ENCODE peak calls at places on chromosomes 1 and 21, in seven cellular contexts. F, I, J, L, S, H and K are unnamed samples.

GRCh38 chr1:11736746-11737639 is 1.1 kb downstream of the AGTRAP start:
- DNase-seq in I (no peak), F (no peak), S (peak), L (peak), H (peak), J (peak), K (no peak)

GRCh38 chr1:154418062-154418897 is 13.1 kb downstream of the IL6R start:
- DNase-seq in F (no peak), L (peak), H (no peak), S (no peak), J (peak), I (no peak), K (no peak)

GRCh38 chr21:32308696-32309095 is 10.0 kb downstream of the MRAP start:
- DNase-seq in S (no peak), J (no peak), H (no peak), F (no peak), I (no peak), L (no peak), K (no peak)

GRCh38 chr1:11570821-11571220 is 83.4 kb downstream of the FBXO2 start:
- DNase-seq in L (no peak), I (no peak), H (no peak), F (no peak), J (no peak), S (no peak), K (no peak)

GRCh38 chr1:42922687-42923366 is 35.8 kb downstream of the SLC2A1 start:
- DNase-seq in L (no peak), H (peak), F (no peak), J (peak), S (peak), I (no peak), K (no peak)

GRCh38 chr1:208254862-208255261 is 10.7 kb upstream of the PLXNA2 start:
- DNase-seq in H (peak), F (no peak), I (no peak), S (peak), J (no peak), L (no peak), K (peak)

GRCh38 chr1:170700842-170701305 is 36.9 kb downstream of the PRRX1 start:
- DNase-seq in J (no peak), I (no peak), L (no peak), S (peak), F (no peak), H (peak), K (no peak)

GRCh38 chr1:233514946-233515391 is 98.9 kb upstream of the KCNK1 start:
- DNase-seq in L (no peak), S (no peak), F (no peak), J (no peak), H (no peak), I (no peak), K (no peak)

GRCh38 chr1:4657244-4657789 is 2.9 kb downstream of the AJAP1 start:
- DNase-seq in S (no peak), J (no peak), I (no peak), F (no peak), H (no peak), L (no peak), K (no peak)

GRCh38 chr1:160800142-160800541 is 4.2 kb downstream of the LY9 start:
- DNase-seq in L (no peak), S (no peak), F (no peak), J (no peak), I (no peak), H (no peak), K (no peak)

GRCh38 chr1:214967865-214968575 is 114.5 kb upstream of the KCNK2 start:
- DNase-seq in L (no peak), H (peak), S (peak), I (no peak), F (no peak), J (no peak), K (no peak)

GRCh38 chr1:99682291-99682751 is 36.4 kb downstream of the PALMD start:
- DNase-seq in L (no peak), H (peak), I (no peak), S (peak), J (peak), F (no peak), K (no peak)

GRCh38 chr1:100089082-100089481 is 43.6 kb downstream of the SASS6 start:
- DNase-seq in I (no peak), S (no peak), H (no peak), J (no peak), F (no peak), L (no peak), K (no peak)

GRCh38 chr1:28933277-28933676 is 18.9 kb downstream of the EPB41 start:
- DNase-seq in S (no peak), J (no peak), F (no peak), L (no peak), I (no peak), H (no peak), K (no peak)

GRCh38 chr1:193525411-193525810 is 339.0 kb upstream of the B3GALT2 start:
- DNase-seq in L (no peak), H (no peak), F (no peak), J (no peak), S (no peak), I (no peak), K (no peak)

GRCh38 chr1:225617479-225617878 is 35.4 kb downstream of the ENAH start:
- DNase-seq in I (no peak), S (no peak), L (no peak), H (peak), F (no peak), J (no peak), K (no peak)

GRCh38 chr21:31752352-31752751 is 20.4 kb upstream of the SCAF4 start:
- DNase-seq in S (no peak), H (peak), F (no peak), J (peak), L (no peak), I (no peak), K (no peak)

GRCh38 chr21:32392299-32392879 is 423 bp downstream of the URB1 start:
- DNase-seq in F (no peak), J (no peak), L (no peak), H (no peak), I (no peak), S (no peak), K (no peak)

GRCh38 chr1:184160236-184160635 is 108.7 kb downstream of the TSEN15 start:
- DNase-seq in H (peak), F (no peak), L (no peak), S (peak), J (peak), I (no peak), K (no peak)

GRCh38 chr1:161172776-161173376 is 4.4 kb downstream of the B4GALT3 start:
- DNase-seq in L (no peak), I (no peak), S (peak), H (peak), F (no peak), J (no peak), K (peak)

GRCh38 chr1:118077331-118078055 is 107.5 kb downstream of the SPAG17 start:
- DNase-seq in I (no peak), H (peak), J (peak), S (peak), F (no peak), L (no peak), K (peak)

GRCh38 chr1:112060266-112060665 is 70.8 kb upstream of the KCND3 start:
- DNase-seq in I (no peak), H (no peak), F (no peak), S (no peak), J (no peak), L (no peak), K (no peak)

GRCh38 chr21:27674037-27674436 is 707.1 kb upstream of the ADAMTS5 start:
- DNase-seq in L (no peak), F (no peak), H (peak), J (no peak), I (no peak), S (peak), K (peak)

GRCh38 chr1:64848812-64849211 is 103.9 kb downstream of the RAVER2 start:
- DNase-seq in H (no peak), F (no peak), I (no peak), L (no peak), J (no peak), S (no peak), K (no peak)

GRCh38 chr1:246291141-246291540 is 215.9 kb downstream of the SMYD3 start:
- DNase-seq in J (no peak), H (no peak), I (no peak), L (no peak), S (no peak), F (no peak), K (no peak)

GRCh38 chr1:180948357-180948756 is 35.7 kb downstream of the KIAA1614 start:
- DNase-seq in I (no peak), H (peak), J (no peak), S (peak), L (no peak), F (no peak), K (no peak)

GRCh38 chr1:200969726-200970521 is 53.6 kb downstream of the KIF21B start:
- DNase-seq in L (no peak), H (no peak), I (no peak), F (no peak), S (no peak), J (no peak), K (no peak)

GRCh38 chr1:95793893-95794292 is 559.9 kb downstream of the RWDD3 start:
- DNase-seq in J (peak), H (no peak), I (peak), S (peak), L (no peak), F (no peak), K (no peak)
- TF ChIP-seq CTCF in J (no peak), H (peak), I (no peak), S (no peak), L (no peak), F (peak), K (no peak)

DNA sequence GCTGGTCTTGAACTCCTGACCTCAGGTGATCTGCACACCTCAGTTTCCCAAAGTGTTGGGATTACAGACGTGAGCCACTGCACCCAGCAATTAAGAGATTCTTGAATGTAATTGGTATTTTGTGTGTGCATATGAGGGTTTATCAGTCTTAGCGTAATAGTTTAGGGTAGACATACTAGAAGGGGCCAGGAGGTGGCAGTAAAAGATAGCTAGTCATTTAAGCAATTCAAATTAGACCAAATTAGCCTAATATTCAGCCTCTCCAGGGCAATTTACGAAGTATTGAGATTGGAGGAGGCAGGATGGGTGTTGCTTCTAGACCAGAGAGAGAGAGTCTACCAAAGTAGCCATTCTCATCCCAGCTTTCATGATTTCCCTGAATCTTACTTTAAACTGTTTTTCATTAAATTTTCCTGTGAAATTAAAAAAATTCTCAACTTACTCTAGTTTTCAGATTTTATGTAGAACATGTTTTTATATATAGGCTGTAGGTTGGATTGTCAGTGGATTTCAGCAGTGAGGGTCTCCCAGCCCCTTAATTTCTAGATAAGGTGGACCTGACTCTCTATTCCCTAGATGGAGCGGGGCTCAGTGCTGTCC is 119.7 kb downstream of the HHAT start:
- DNase-seq in L (no peak), F (no peak), S (peak), H (peak), J (peak), I (no peak), K (peak)
- TF ChIP-seq CTCF in L (no peak), F (peak), S (peak), H (peak), J (peak), I (peak), K (peak)

GRCh38 chr1:2311184-2312032 is 79.9 kb downstream of the MORN1 start:
- DNase-seq in S (peak), J (peak), L (peak), H (peak), I (peak), F (peak), K (no peak)
- TF ChIP-seq CTCF in S (peak), J (no peak), L (no peak), H (peak), I (peak), F (peak), K (peak)

GRCh38 chr1:165844933-165845332 is 17.5 kb downstream of the UCK2 start:
- DNase-seq in J (no peak), L (no peak), H (no peak), I (no peak), F (no peak), S (no peak), K (no peak)
- TF ChIP-seq CTCF in J (no peak), L (no peak), H (no peak), I (no peak), F (no peak), S (no peak), K (no peak)

GRCh38 chr1:40847023-40847740 is 15.0 kb downstream of the CITED4 start:
- DNase-seq in H (peak), F (no peak), I (no peak), L (no peak), J (no peak), S (no peak), K (no peak)
- TF ChIP-seq CTCF in H (no peak), F (no peak), I (no peak), L (no peak), J (no peak), S (no peak), K (no peak)

GRCh38 chr1:1760715-1761114 is 17.6 kb downstream of the NADK start:
- DNase-seq in F (no peak), J (no peak), H (no peak), I (no peak), S (no peak), L (no peak), K (no peak)

GRCh38 chr1:1764876-1765478 is 13.3 kb downstream of the NADK start:
- DNase-seq in H (no peak), S (no peak), L (no peak), F (no peak), I (no peak), J (no peak), K (no peak)

GRCh38 chr1:1760345-1760650 is 18.0 kb downstream of the NADK start:
- DNase-seq in H (no peak), J (no peak), I (no peak), L (no peak), S (no peak), F (no peak), K (no peak)

GRCh38 chr1:1761504-1762376 is 16.5 kb downstream of the NADK start:
- DNase-seq in H (no peak), F (no peak), I (no peak), S (no peak), J (no peak), L (no peak), K (no peak)

DNA sequence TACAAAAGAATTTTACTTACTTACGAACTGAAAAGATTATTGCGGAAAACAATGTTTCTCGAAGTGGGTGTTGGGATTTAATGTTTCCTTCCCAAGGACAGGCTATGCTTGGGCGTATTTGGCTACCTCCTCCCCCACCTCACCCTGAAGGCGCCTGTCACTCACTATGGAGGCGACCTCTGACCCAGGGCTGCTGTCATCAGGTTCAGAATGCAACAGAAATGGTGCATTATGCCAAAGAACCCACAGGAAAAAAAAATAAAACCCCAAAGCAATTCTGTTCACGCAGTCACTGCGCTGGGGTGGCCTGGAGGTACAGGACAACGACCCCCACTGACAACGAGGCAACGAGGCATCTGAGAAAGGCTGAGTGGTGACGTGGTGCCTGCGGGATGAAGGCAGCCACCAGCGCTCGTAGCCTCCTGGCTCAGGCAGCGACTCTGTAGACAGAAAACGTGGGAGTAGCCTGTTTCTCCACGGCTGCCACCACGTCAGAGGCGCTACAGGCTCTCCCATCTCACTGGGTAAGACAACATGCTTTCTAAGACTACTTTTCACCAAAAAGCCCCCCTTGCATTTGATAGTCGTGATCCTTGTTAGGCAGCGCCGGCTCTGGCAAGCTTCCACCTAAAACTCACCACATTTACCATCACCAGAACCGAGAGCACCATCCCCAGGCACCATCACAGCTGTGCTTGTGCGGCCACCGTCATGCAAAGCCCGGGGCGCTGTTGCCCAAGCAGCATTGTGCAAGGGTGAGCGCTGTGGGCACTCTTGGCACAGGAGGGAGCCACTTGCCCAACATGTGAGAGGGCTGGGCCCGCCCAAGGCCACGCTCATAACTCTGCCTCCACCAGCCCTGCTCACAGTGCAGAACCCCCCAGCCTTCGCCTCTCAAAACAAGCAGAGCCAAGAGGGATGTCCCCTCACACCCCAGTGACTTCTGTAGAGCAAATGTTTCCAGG is 14.3 kb downstream of the NADK start:
- DNase-seq in F (no peak), I (no peak), L (peak), H (no peak), J (peak), S (peak), K (no peak)
- TF ChIP-seq CTCF in F (no peak), I (no peak), L (no peak), H (no peak), J (peak), S (peak), K (no peak)

GRCh38 chr1:61869691-61870109 is 127.4 kb downstream of the PATJ start:
- DNase-seq in L (no peak), J (no peak), H (no peak), S (no peak), I (no peak), F (no peak), K (no peak)

GRCh38 chr1:61872206-61872605 is 129.9 kb downstream of the PATJ start:
- DNase-seq in S (no peak), L (no peak), I (no peak), F (no peak), H (no peak), J (no peak), K (no peak)

GRCh38 chr1:61875198-61875597 is 132.9 kb downstream of the PATJ start:
- DNase-seq in F (no peak), H (no peak), I (no peak), J (no peak), S (no peak), L (no peak), K (no peak)

GRCh38 chr1:61873994-61874393 is 131.7 kb downstream of the PATJ start:
- DNase-seq in H (no peak), L (no peak), J (no peak), F (no peak), I (no peak), S (no peak), K (no peak)

GRCh38 chr1:61873581-61873980 is 131.3 kb downstream of the PATJ start:
- DNase-seq in J (no peak), I (no peak), H (no peak), L (no peak), S (no peak), F (no peak), K (no peak)
- TF ChIP-seq CTCF in J (no peak), I (no peak), H (no peak), L (no peak), S (no peak), F (no peak), K (no peak)

GRCh38 chr1:31571340-31572295 is 4.7 kb upstream of the TINAGL1 start:
- DNase-seq in S (no peak), H (no peak), L (no peak), F (no peak), J (no peak), I (no peak), K (no peak)
- TF ChIP-seq CTCF in S (no peak), H (no peak), L (no peak), F (no peak), J (no peak), I (no peak), K (no peak)

GRCh38 chr1:147721711-147722110 is 38.7 kb downstream of the GJA5 start:
- DNase-seq in H (no peak), F (no peak), S (peak), I (no peak), L (no peak), J (no peak), K (no peak)

GRCh38 chr1:147725685-147726084 is 34.7 kb downstream of the GJA5 start:
- DNase-seq in H (no peak), J (no peak), F (no peak), I (no peak), S (no peak), L (no peak), K (no peak)

GRCh38 chr1:147722114-147722513 is 38.3 kb downstream of the GJA5 start:
- DNase-seq in I (no peak), S (no peak), H (no peak), L (no peak), F (no peak), J (no peak), K (no peak)

GRCh38 chr1:147726161-147726560 is 34.2 kb downstream of the GJA5 start:
- DNase-seq in I (no peak), F (no peak), S (no peak), J (no peak), H (no peak), L (no peak), K (no peak)

GRCh38 chr1:147723691-147724323 is 36.6 kb downstream of the GJA5 start:
- DNase-seq in S (peak), L (no peak), I (peak), F (peak), H (no peak), J (peak), K (no peak)
- TF ChIP-seq CTCF in S (peak), L (no peak), I (no peak), F (peak), H (no peak), J (peak), K (peak)